ENCODE peak calls at places on chromosomes 6 and 20, in nine cellular contexts. One of them, this sample, is unnamed.

GRCh38 chr6:163782436-163783003 is 368.0 kb downstream of the QKI start:
- DNase-seq in astrocyte: no peak
- DNase-seq in SW 1271: no peak
- DNase-seq in heart right ventricle: no peak
- DNase-seq in Peyer's patch: no peak
- DNase-seq in iPS-NIHi11: peak
- DNase-seq in mucosa of gallbladder: no peak
- DNase-seq in HT1080: peak
- DNase-seq in heart left ventricle: no peak
- DNase-seq in this sample: no peak

GRCh38 chr20:32436968-32437367 is 78.8 kb downstream of the ASXL1 start:
- DNase-seq in SW 1271: no peak
- DNase-seq in iPS-NIHi11: no peak
- DNase-seq in mucosa of gallbladder: no peak
- DNase-seq in astrocyte: no peak
- DNase-seq in Peyer's patch: no peak
- DNase-seq in heart right ventricle: no peak
- DNase-seq in heart left ventricle: no peak
- DNase-seq in HT1080: no peak
- DNase-seq in this sample: peak

GRCh38 chr20:17795449-17796095 is 95.8 kb downstream of the BANF2 start:
- DNase-seq in heart right ventricle: peak
- DNase-seq in SW 1271: no peak
- DNase-seq in Peyer's patch: no peak
- DNase-seq in mucosa of gallbladder: no peak
- DNase-seq in astrocyte: no peak
- DNase-seq in iPS-NIHi11: no peak
- DNase-seq in heart left ventricle: no peak
- DNase-seq in HT1080: no peak
- DNase-seq in this sample: no peak

GRCh38 chr6:121867095-121867494 is 431.6 kb downstream of the GJA1 start:
- DNase-seq in HT1080: no peak
- DNase-seq in heart left ventricle: no peak
- DNase-seq in heart right ventricle: no peak
- DNase-seq in astrocyte: no peak
- DNase-seq in mucosa of gallbladder: no peak
- DNase-seq in iPS-NIHi11: no peak
- DNase-seq in Peyer's patch: no peak
- DNase-seq in SW 1271: no peak
- DNase-seq in this sample: no peak

GRCh38 chr6:148790817-148791216 is 44.0 kb downstream of the UST start:
- DNase-seq in Peyer's patch: no peak
- DNase-seq in iPS-NIHi11: no peak
- DNase-seq in HT1080: no peak
- DNase-seq in SW 1271: no peak
- DNase-seq in astrocyte: no peak
- DNase-seq in heart right ventricle: no peak
- DNase-seq in mucosa of gallbladder: no peak
- DNase-seq in heart left ventricle: no peak
- DNase-seq in this sample: no peak

GRCh38 chr6:28383235-28384142 is 16.1 kb downstream of the ZSCAN12 start:
- DNase-seq in heart left ventricle: peak
- DNase-seq in iPS-NIHi11: peak
- DNase-seq in heart right ventricle: peak
- DNase-seq in mucosa of gallbladder: peak
- DNase-seq in SW 1271: peak
- DNase-seq in astrocyte: peak
- DNase-seq in Peyer's patch: peak
- DNase-seq in HT1080: peak
- DNase-seq in this sample: peak

GRCh38 chr6:27687154-27688013 is 214.5 kb upstream of the ZNF184 start:
- DNase-seq in Peyer's patch: peak
- DNase-seq in heart right ventricle: peak
- DNase-seq in SW 1271: peak
- DNase-seq in astrocyte: peak
- DNase-seq in iPS-NIHi11: peak
- DNase-seq in heart left ventricle: peak
- DNase-seq in mucosa of gallbladder: peak
- DNase-seq in HT1080: peak
- DNase-seq in this sample: peak

GRCh38 chr6:98657764-98658163 is 176.6 kb upstream of the POU3F2 start:
- DNase-seq in heart left ventricle: no peak
- DNase-seq in astrocyte: peak
- DNase-seq in Peyer's patch: no peak
- DNase-seq in HT1080: peak
- DNase-seq in SW 1271: no peak
- DNase-seq in heart right ventricle: no peak
- DNase-seq in iPS-NIHi11: peak
- DNase-seq in mucosa of gallbladder: no peak
- DNase-seq in this sample: no peak

GRCh38 chr20:24815196-24815815 is 133.8 kb upstream of the CST7 start:
- DNase-seq in mucosa of gallbladder: no peak
- DNase-seq in astrocyte: no peak
- DNase-seq in heart left ventricle: no peak
- DNase-seq in heart right ventricle: no peak
- DNase-seq in iPS-NIHi11: no peak
- DNase-seq in HT1080: no peak
- DNase-seq in Peyer's patch: no peak
- DNase-seq in SW 1271: no peak
- DNase-seq in this sample: no peak

GRCh38 chr20:59666586-59666985 is 62.2 kb downstream of the PHACTR3 start:
- DNase-seq in mucosa of gallbladder: no peak
- DNase-seq in astrocyte: no peak
- DNase-seq in heart left ventricle: no peak
- DNase-seq in iPS-NIHi11: no peak
- DNase-seq in SW 1271: no peak
- DNase-seq in heart right ventricle: no peak
- DNase-seq in Peyer's patch: no peak
- DNase-seq in HT1080: no peak
- DNase-seq in this sample: no peak

GRCh38 chr20:50304501-50304856 is 113.8 kb downstream of the CEBPB start:
- DNase-seq in HT1080: no peak
- DNase-seq in iPS-NIHi11: no peak
- DNase-seq in mucosa of gallbladder: peak
- DNase-seq in astrocyte: peak
- DNase-seq in heart left ventricle: peak
- DNase-seq in SW 1271: no peak
- DNase-seq in Peyer's patch: no peak
- DNase-seq in heart right ventricle: peak
- DNase-seq in this sample: no peak

GRCh38 chr6:80789912-80790635 is 683.6 kb downstream of the BCKDHB start:
- DNase-seq in iPS-NIHi11: no peak
- DNase-seq in SW 1271: no peak
- DNase-seq in heart left ventricle: no peak
- DNase-seq in HT1080: no peak
- DNase-seq in heart right ventricle: no peak
- DNase-seq in Peyer's patch: no peak
- DNase-seq in astrocyte: no peak
- DNase-seq in mucosa of gallbladder: no peak
- DNase-seq in this sample: no peak

GRCh38 chr6:101195581-101195980 is 197.9 kb upstream of the GRIK2 start:
- DNase-seq in heart right ventricle: no peak
- DNase-seq in SW 1271: no peak
- DNase-seq in heart left ventricle: no peak
- DNase-seq in mucosa of gallbladder: no peak
- DNase-seq in HT1080: peak
- DNase-seq in astrocyte: peak
- DNase-seq in Peyer's patch: no peak
- DNase-seq in iPS-NIHi11: no peak
- DNase-seq in this sample: no peak

GRCh38 chr6:13471184-13471583 is 16.2 kb downstream of the GFOD1 start:
- DNase-seq in mucosa of gallbladder: no peak
- DNase-seq in Peyer's patch: no peak
- DNase-seq in heart left ventricle: no peak
- DNase-seq in SW 1271: no peak
- DNase-seq in iPS-NIHi11: no peak
- DNase-seq in HT1080: no peak
- DNase-seq in heart right ventricle: no peak
- DNase-seq in astrocyte: no peak
- DNase-seq in this sample: no peak

GRCh38 chr6:87660226-87660886 is 41.7 kb downstream of the AKIRIN2 start:
- DNase-seq in mucosa of gallbladder: no peak
- DNase-seq in HT1080: peak
- DNase-seq in heart right ventricle: no peak
- DNase-seq in astrocyte: peak
- DNase-seq in heart left ventricle: no peak
- DNase-seq in Peyer's patch: no peak
- DNase-seq in SW 1271: peak
- DNase-seq in iPS-NIHi11: no peak
- DNase-seq in this sample: no peak

GRCh38 chr6:25315194-25315593 is 36.0 kb downstream of the CARMIL1 start:
- DNase-seq in astrocyte: no peak
- DNase-seq in SW 1271: no peak
- DNase-seq in Peyer's patch: no peak
- DNase-seq in heart left ventricle: no peak
- DNase-seq in iPS-NIHi11: peak
- DNase-seq in mucosa of gallbladder: no peak
- DNase-seq in HT1080: no peak
- DNase-seq in heart right ventricle: no peak
- DNase-seq in this sample: no peak

GRCh38 chr20:49247169-49247734 is 28.0 kb downstream of the DDX27 start:
- DNase-seq in SW 1271: no peak
- DNase-seq in HT1080: no peak
- DNase-seq in iPS-NIHi11: no peak
- DNase-seq in astrocyte: no peak
- DNase-seq in heart left ventricle: no peak
- DNase-seq in heart right ventricle: no peak
- DNase-seq in Peyer's patch: no peak
- DNase-seq in mucosa of gallbladder: no peak
- DNase-seq in this sample: no peak

GRCh38 chr6:10099086-10099499 is 315.8 kb downstream of the TFAP2A start:
- DNase-seq in heart left ventricle: peak
- DNase-seq in astrocyte: no peak
- DNase-seq in Peyer's patch: no peak
- DNase-seq in mucosa of gallbladder: no peak
- DNase-seq in iPS-NIHi11: no peak
- DNase-seq in HT1080: no peak
- DNase-seq in heart right ventricle: no peak
- DNase-seq in SW 1271: no peak
- DNase-seq in this sample: no peak

GRCh38 chr6:108068618-108069017 is 5.9 kb downstream of the OSTM1 start:
- DNase-seq in astrocyte: no peak
- DNase-seq in iPS-NIHi11: no peak
- DNase-seq in HT1080: no peak
- DNase-seq in SW 1271: no peak
- DNase-seq in mucosa of gallbladder: no peak
- DNase-seq in Peyer's patch: no peak
- DNase-seq in heart right ventricle: no peak
- DNase-seq in heart left ventricle: no peak
- DNase-seq in this sample: no peak

GRCh38 chr20:23205656-23206055 is 119.5 kb upstream of the CD93 start:
- DNase-seq in HT1080: no peak
- DNase-seq in mucosa of gallbladder: peak
- DNase-seq in SW 1271: no peak
- DNase-seq in astrocyte: peak
- DNase-seq in heart right ventricle: peak
- DNase-seq in Peyer's patch: no peak
- DNase-seq in iPS-NIHi11: peak
- DNase-seq in heart left ventricle: peak
- DNase-seq in this sample: peak